ENCODE peak calls at places on chromosome 3, in nine cellular contexts. D is activated T-cell treated with anti-CD3 and anti-CD28 coated beads, Interleukin-2, amount 50 U/mL, for 24 hours; R is stimulated activated CD4-positive, alpha-beta T cell treated with anti-CD3 and anti-CD28 coated beads, Interleukin-4, amount 100 ng/mL, for 48 hours; B is amniotic stem cell; N is activated CD4-positive, alpha-beta memory T cell treated with anti-CD3 and anti-CD28 coated beads for 36 hours; O is body of pancreas; V is NT2/D1; J is tibial nerve; Z is NCI-H1092 treated with DMSO at 0.1 percent for 48 hours. I is an unnamed sample.

GRCh38 chr3:25442486-25442885 is 14.4 kb downstream of the RARB start:
- DNase-seq in D (no peak), J (no peak), Z (no peak), N (no peak), B (no peak), O (no peak), V (no peak), R (no peak), I (no peak)

GRCh38 chr3:59074764-59075163 is 24.9 kb upstream of the CFAP20DC start:
- DNase-seq in J (no peak), V (no peak), B (no peak), O (no peak), D (no peak), N (no peak), R (no peak), Z (no peak), I (no peak)

GRCh38 chr3:141147657-141148056 is 84.0 kb upstream of the PXYLP1 start:
- DNase-seq in D (no peak), Z (no peak), V (peak; percentile 5), N (no peak), O (peak; percentile 23), B (no peak), J (no peak), R (no peak), I (no peak)

GRCh38 chr3:143596957-143597642 is 251.2 kb downstream of the SLC9A9 start:
- DNase-seq in N (no peak), B (no peak), Z (no peak), V (no peak), R (no peak), J (no peak), D (no peak), O (no peak), I (peak; percentile 12)

GRCh38 chr3:38157117-38157516 is 8.2 kb upstream of the OXSR1 start:
- DNase-seq in O (no peak), J (no peak), Z (no peak), R (no peak), D (no peak), B (no peak), V (no peak), N (no peak), I (no peak)

GRCh38 chr3:186340211-186340610 is 21.8 kb downstream of the DGKG start:
- DNase-seq in R (no peak), V (no peak), N (no peak), O (no peak), Z (no peak), B (no peak), D (no peak), J (no peak), I (no peak)

GRCh38 chr3:69411331-69411730 is 25.4 kb upstream of the FRMD4B start:
- DNase-seq in D (no peak), R (no peak), N (no peak), J (no peak), V (no peak), O (no peak), B (peak; percentile 45), Z (no peak), I (no peak)

GRCh38 chr3:190076601-190077444 is 43.9 kb downstream of the P3H2 start:
- DNase-seq in N (no peak), R (no peak), Z (no peak), D (no peak), J (no peak), B (peak; percentile 92), O (peak; percentile 42), V (peak; percentile 55), I (peak; percentile 78)

GRCh38 chr3:52089691-52090090 is 33.3 kb upstream of the DUSP7 start:
- DNase-seq in Z (no peak), J (no peak), V (no peak), B (no peak), O (no peak), D (no peak), N (no peak), R (no peak), I (no peak)

GRCh38 chr3:49351521-49352011 is 6.6 kb downstream of the GPX1 start:
- DNase-seq in J (no peak), B (peak; percentile 64), V (no peak), O (no peak), D (no peak), N (no peak), R (no peak), Z (no peak), I (no peak)

GRCh38 chr3:147191795-147192385 is 214.5 kb downstream of the ZIC4 start:
- DNase-seq in V (peak; percentile 77), B (peak; percentile 43), O (peak; percentile 26), D (no peak), Z (no peak), J (no peak), R (no peak), N (no peak), I (peak; percentile 41)

GRCh38 chr3:17302774-17303173 is 418.0 kb downstream of the PLCL2 start:
- DNase-seq in N (no peak), B (no peak), D (no peak), J (no peak), V (no peak), R (no peak), Z (no peak), O (no peak), I (no peak)

GRCh38 chr3:195893516-195893915 is 14.8 kb downstream of the TNK2 start:
- DNase-seq in Z (peak; percentile 96), J (no peak), D (no peak), R (no peak), N (no peak), B (no peak), O (no peak), V (no peak), I (no peak)

GRCh38 chr3:140830391-140830790 is 111.2 kb upstream of the SLC25A36 start:
- DNase-seq in R (no peak), J (no peak), D (no peak), O (no peak), B (no peak), V (no peak), N (no peak), Z (no peak), I (no peak)

GRCh38 chr3:157522646-157523045 is 19.4 kb upstream of the VEPH1 start:
- DNase-seq in R (no peak), J (no peak), D (no peak), V (no peak), B (no peak), N (no peak), O (no peak), Z (no peak), I (no peak)

GRCh38 chr3:138348950-138349739 is 766 bp downstream of the MRAS start:
- DNase-seq in R (no peak), D (no peak), Z (peak; percentile 22), J (no peak), V (no peak), N (no peak), O (peak; percentile 20), B (no peak), I (no peak)

GRCh38 chr3:113038326-113038725 is 47.5 kb downstream of the GTPBP8 start:
- DNase-seq in R (no peak), N (no peak), V (no peak), Z (no peak), B (no peak), O (no peak), J (no peak), D (no peak), I (no peak)

GRCh38 chr3:156217674-156218352 is 97.4 kb downstream of the KCNAB1 start:
- DNase-seq in N (no peak), J (no peak), O (no peak), B (no peak), Z (no peak), D (no peak), V (no peak), R (no peak), I (no peak)

GRCh38 chr3:195596648-195597628 is 13.2 kb upstream of the APOD start:
- DNase-seq in Z (no peak), D (no peak), O (no peak), R (no peak), V (no peak), J (no peak), B (no peak), N (no peak), I (no peak)

GRCh38 chr3:135756016-135756695 is 209.4 kb upstream of the PPP2R3A start:
- DNase-seq in N (no peak), J (no peak), O (no peak), D (no peak), R (no peak), B (no peak), V (no peak), Z (no peak), I (no peak)

I was measured in neuronal stem cell.